ENCODE peak calls at places on chromosomes 13 and 19, in four cellular contexts. A is astrocyte, Q is neural progenitor cell, R is upper lobe of right lung. X is an unnamed sample.
A peak's percentile ranks its signal among the peaks of the same experiment; 100 is the strongest.

GRCh38 chr13:108069521-108070210 is 145.7 kb downstream of the LIG4 start:
- DNase-seq in A (no peak), Q (no peak), R (no peak), X (no peak)

GRCh38 chr13:48896312-48896711 is 79.4 kb upstream of the FNDC3A start:
- DNase-seq in A (peak; percentile 56), Q (no peak), R (no peak), X (no peak)

GRCh38 chr19:10641248-10641647 is 12.9 kb upstream of the ILF3 start:
- DNase-seq in A (no peak), Q (no peak), R (no peak), X (no peak)

GRCh38 chr13:30341815-30342570 is 34.6 kb upstream of the KATNAL1 start:
- DNase-seq in A (peak; percentile 95), Q (no peak), R (peak; percentile 85), X (peak; percentile 61)

GRCh38 chr19:31963741-31964140 is 381.7 kb upstream of the ZNF507 start:
- DNase-seq in A (no peak), Q (no peak), R (no peak), X (no peak)

GRCh38 chr13:105196052-105196451 is 1339.4 kb downstream of the EFNB2 start:
- DNase-seq in A (peak; percentile 93), Q (no peak), R (no peak), X (no peak)

GRCh38 chr13:42544246-42544915 is 29.6 kb upstream of the TNFSF11 start:
- DNase-seq in A (peak; percentile 15), Q (no peak), R (no peak), X (no peak)

GRCh38 chr13:44259045-44260042 is 114.3 kb upstream of the SERP2 start:
- DNase-seq in A (peak; percentile 69), Q (no peak), R (peak; percentile 74), X (peak; percentile 49)

GRCh38 chr19:31350693-31351211 is 1.5 kb upstream of the TSHZ3 start:
- DNase-seq in A (peak; percentile 31), Q (peak; percentile 88), R (peak; percentile 81), X (no peak)

GRCh38 chr13:93227906-93228801 is 1.5 kb downstream of the GPC6 start:
- DNase-seq in A (peak; percentile 84), Q (peak; percentile 93), R (peak; percentile 72), X (no peak)

GRCh38 chr13:112685856-112686255 is 4.0 kb upstream of the ATP11A start:
- DNase-seq in A (no peak), Q (no peak), R (peak; percentile 70), X (no peak)

DNA sequence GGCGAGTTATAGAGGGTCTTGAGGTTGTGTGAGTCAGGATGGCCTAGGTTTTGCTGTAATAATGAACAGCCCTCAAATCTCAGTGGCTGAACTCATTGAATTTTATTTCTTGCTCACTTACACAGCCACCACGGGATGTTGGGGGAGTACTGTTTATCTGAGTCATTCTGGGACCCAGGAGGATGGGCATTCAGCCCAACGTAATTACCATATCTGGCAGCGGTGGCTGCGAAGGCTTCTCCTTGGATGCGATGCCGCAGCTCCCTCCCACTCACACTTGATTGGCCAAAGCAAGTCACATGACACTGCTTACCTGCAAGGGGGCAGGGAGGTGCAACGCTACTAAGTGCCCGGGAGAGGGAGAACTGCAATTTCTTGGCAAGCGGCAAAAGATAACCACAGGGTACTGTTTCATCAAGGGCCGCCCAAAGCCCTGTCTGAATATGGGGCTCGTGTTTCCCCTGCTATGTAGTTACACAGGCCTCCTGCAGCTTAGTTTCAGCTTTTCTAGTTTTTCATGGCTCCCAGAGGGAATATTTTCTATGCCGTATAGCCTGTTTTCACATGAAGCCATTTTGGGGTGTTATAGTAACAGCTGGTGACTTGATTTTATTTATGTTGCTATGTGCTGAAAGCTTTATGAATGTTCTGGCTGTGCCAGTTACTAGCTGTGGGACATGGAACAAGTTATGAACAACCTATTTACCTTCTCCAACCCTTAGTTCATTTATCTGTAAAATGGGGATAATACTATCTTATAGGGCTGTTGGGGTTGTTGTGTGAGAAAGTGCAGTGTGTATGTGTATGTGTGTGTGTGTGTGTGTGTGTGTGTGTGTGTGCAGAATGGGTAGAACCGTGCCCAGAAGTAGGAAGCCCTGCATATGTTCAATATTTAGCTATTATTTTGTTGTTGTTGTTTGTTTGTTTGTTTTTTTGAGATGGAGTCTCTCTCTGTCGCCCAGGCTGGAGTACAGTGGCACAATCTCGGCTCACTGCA is 20.1 kb downstream of the ZSWIM9 start:
- DNase-seq in A (peak; percentile 94), Q (peak; percentile 81), R (no peak), X (no peak)
- H3K4me1 ChIP-seq in A (no peaks in the 10 kb centered on the region), Q (no peaks in the 10 kb centered on the region), R (no peaks in the 10 kb centered on the region), X (no peaks in the 10 kb centered on the region)

GRCh38 chr13:75610466-75610865 is 25.7 kb upstream of the LMO7 start:
- DNase-seq in A (no peak), Q (no peak), R (no peak), X (no peak)
- TF ChIP-seq CTCF in A (no peak), Q (no peak), R (no peak), X (no peak)

GRCh38 chr19:13849277-13849676 is 27.7 kb upstream of the NANOS3 start:
- DNase-seq in A (no peak), Q (no peak), R (no peak), X (no peak)

GRCh38 chr19:13848811-13849241 is 28.1 kb upstream of the NANOS3 start:
- DNase-seq in A (no peak), Q (no peak), R (no peak), X (no peak)

GRCh38 chr19:13847900-13848677 is 28.8 kb upstream of the NANOS3 start:
- DNase-seq in A (no peak), Q (no peak), R (no peak), X (no peak)

GRCh38 chr19:13850910-13851753 is 25.8 kb upstream of the NANOS3 start:
- DNase-seq in A (peak; percentile 93), Q (no peak), R (peak; percentile 92), X (peak; percentile 70)

GRCh38 chr19:13849991-13850909 is 26.7 kb upstream of the NANOS3 start:
- DNase-seq in A (no peak), Q (peak; percentile 87), R (peak; percentile 93), X (no peak)
- H3K4me3 ChIP-seq in A (peak overlapping the region; percentile 47), Q (peak overlapping the region; percentile 24), R (peak overlapping the region; percentile 42), X (peak overlapping the region; percentile 64)

GRCh38 chr19:47511681-47512080 is 3.2 kb downstream of the NAPA start:
- DNase-seq in A (no peak), Q (no peak), R (no peak), X (no peak)

GRCh38 chr19:47510516-47511127 is 4.2 kb downstream of the NAPA start:
- DNase-seq in A (no peak), Q (no peak), R (no peak), X (no peak)

GRCh38 chr19:47512948-47513319 is 1.9 kb downstream of the NAPA start:
- DNase-seq in A (no peak), Q (no peak), R (no peak), X (no peak)

GRCh38 chr19:47511128-47511517 is 3.7 kb downstream of the NAPA start:
- DNase-seq in A (no peak), Q (no peak), R (no peak), X (no peak)

DNA sequence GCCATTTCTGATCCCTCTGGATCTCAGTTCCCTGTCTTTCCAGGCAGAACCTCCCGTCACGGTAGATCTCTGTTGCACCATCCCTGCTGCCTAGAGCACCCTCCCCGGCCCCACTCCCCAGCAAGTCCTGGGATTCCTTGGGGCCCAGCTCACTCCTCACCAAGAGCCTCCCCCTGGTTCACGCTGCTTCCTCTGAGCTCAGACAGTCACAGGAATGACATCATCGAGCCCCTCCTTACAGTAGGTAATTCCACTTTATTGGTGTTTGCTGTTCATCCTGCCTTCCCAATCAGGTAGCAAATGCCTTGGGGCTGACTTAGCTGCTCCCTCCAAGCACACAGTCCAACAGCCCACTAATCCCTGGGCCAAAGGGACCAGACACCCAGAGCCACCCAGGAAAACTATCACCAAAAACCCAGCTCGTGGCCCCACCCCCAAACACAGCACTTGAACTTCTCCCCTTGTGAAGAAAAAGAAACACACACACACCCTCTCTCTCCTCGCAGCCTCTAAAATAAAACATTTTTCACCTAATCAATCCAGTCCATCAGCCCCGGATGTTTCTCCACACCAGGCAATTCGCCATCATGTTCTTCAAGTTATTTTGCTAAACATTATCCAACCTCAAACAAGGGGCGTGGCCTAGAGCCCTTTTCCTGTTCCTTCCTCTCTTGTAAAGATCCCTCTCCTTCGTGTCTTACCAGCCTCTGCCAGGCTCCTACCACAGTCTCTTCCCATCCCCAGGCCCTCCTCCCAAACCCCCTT is 2.5 kb downstream of the NAPA start:
- DNase-seq in A (no peak), Q (no peak), R (no peak), X (no peak)
- H3K4me1 ChIP-seq in A (peaks cover 19% of the 10 kb centered on the region), Q (peaks cover 14% of the 10 kb centered on the region), R (peaks cover 72% of the 10 kb centered on the region), X (peaks cover 74% of the 10 kb centered on the region)

DNA sequence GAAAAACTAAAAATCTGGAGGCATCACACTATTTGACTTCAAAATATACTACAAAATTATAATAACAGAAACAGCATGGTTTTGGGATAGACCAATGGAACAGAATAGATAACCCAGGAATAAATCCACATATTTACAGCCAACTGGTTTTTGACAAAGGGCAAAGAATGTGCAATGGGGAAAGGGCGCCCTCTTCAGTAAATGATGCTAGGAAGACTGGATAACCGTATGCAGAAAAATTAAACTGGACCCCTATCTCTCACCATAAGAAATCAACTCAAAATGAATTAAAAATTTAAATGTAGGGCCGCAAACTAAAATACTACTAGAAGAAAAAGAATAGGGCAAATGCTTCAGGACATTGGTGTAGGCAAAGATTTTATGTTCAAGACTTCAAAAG is 440.5 kb upstream of the SGCG start:
- DNase-seq in A (no peak), Q (peak; percentile 49), R (no peak), X (no peak)
- TF ChIP-seq CTCF in A (no peak), Q (peak; percentile 74), R (peak; percentile 16), X (no peak)

DNA sequence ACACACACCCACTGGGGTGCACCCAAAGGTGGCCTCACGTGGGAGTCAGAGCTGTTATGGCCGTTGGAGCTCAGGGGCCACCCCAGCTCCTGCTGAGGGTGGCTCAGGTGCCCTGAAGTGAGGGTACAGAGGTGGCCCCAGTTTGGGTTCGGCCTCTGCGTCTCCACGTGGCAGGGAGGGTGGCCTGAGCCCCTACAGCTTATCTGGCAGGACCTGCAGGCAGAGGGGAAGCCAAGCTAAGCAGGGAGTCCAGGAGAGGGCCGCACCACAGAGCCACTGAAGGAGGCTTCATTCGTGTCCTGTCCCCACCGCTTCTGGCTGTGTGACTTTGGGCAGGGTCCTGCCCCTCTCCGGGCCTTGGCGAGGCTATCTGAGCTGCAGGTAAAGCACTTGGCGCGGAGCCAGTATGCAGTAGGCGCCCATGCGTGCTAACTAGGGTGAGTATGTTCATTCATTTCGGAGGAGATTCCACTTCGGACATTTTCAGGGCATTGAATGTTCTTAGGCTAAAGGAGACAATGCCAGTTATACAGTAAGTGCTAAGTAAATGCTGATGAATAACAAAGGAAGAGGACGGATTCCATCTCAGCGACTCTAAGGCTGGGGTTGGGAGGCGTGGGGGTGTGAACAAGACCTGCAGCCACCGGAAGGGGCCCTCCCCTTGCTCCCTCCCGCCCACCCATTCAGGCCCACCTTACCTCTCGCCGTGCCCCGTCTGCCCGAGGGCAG is 4.9 kb downstream of the REX1BD start:
- DNase-seq in A (no peak), Q (peak; percentile 42), R (peak; percentile 63), X (no peak)
- H3K4me3 ChIP-seq in A (no peak overlapping the region), Q (peak overlapping the region; percentile 55), R (no peak overlapping the region), X (peak overlapping the region; percentile 74)